ENCODE peak calls at places on chromosomes 6 and 20, in eight cellular contexts. Y is PC-9, F is pancreas, K is RWPE1, D is H1, O is RWPE2, L is IMR-90, V is colonic mucosa. X is an unnamed sample.

GRCh38 chr20:22770240-22770800 is 185.9 kb upstream of the FOXA2 start:
- DNase-seq in Y (no peak), F (no peak), K (no peak), D (no peak), O (no peak), L (no peak), V (no peak), X (no peak)

GRCh38 chr6:161227004-161227950 is 46.6 kb downstream of the AGPAT4 start:
- DNase-seq in Y (no peak), F (no peak), K (no peak), D (no peak), O (no peak), L (peak; percentile 76), V (no peak), X (no peak)

GRCh38 chr6:167714166-167714565 is 112.5 kb upstream of the AFDN start:
- DNase-seq in Y (no peak), F (no peak), K (no peak), D (no peak), O (no peak), L (no peak), V (no peak), X (no peak)

GRCh38 chr6:157461000-157461915 is 80.3 kb downstream of the ZDHHC14 start:
- DNase-seq in Y (no peak), F (no peak), K (no peak), D (no peak), O (no peak), L (peak; percentile 85), V (no peak), X (no peak)

GRCh38 chr20:17571153-17571527 is 1.3 kb downstream of the DSTN start:
- DNase-seq in Y (no peak), F (no peak), K (no peak), D (no peak), O (no peak), L (no peak), V (no peak), X (no peak)

GRCh38 chr6:169885831-169886230 is 134.4 kb downstream of the ERMARD start:
- DNase-seq in Y (no peak), F (no peak), K (no peak), D (no peak), O (no peak), L (no peak), V (peak; percentile 4), X (no peak)

GRCh38 chr6:100366419-100366818 is 98.3 kb downstream of the SIM1 start:
- DNase-seq in Y (no peak), F (no peak), K (peak; percentile 39), D (no peak), O (no peak), L (peak; percentile 87), V (no peak), X (no peak)

GRCh38 chr6:25013249-25013648 is 77.5 kb upstream of the RIPOR2 start:
- DNase-seq in Y (no peak), F (no peak), K (no peak), D (no peak), O (no peak), L (no peak), V (no peak), X (no peak)

GRCh38 chr20:61655591-61655990 is 403.5 kb downstream of the CDH4 start:
- DNase-seq in Y (no peak), F (no peak), K (no peak), D (no peak), O (no peak), L (no peak), V (no peak), X (no peak)

GRCh38 chr6:166473886-166474596 is 91.3 kb upstream of the MPC1 start:
- DNase-seq in Y (no peak), F (no peak), K (no peak), D (no peak), O (no peak), L (no peak), V (no peak), X (no peak)

GRCh38 chr6:96990462-96990861 is 65.9 kb downstream of the KLHL32 start:
- DNase-seq in Y (no peak), F (no peak), K (no peak), D (no peak), O (no peak), L (no peak), V (no peak), X (no peak)

GRCh38 chr6:96994660-96995059 is 70.1 kb downstream of the KLHL32 start:
- DNase-seq in Y (no peak), F (no peak), K (no peak), D (no peak), O (no peak), L (no peak), V (no peak), X (no peak)

GRCh38 chr6:96990989-96991388 is 66.5 kb downstream of the KLHL32 start:
- DNase-seq in Y (no peak), F (no peak), K (no peak), D (no peak), O (no peak), L (no peak), V (no peak), X (no peak)

GRCh38 chr6:96995903-96996302 is 71.4 kb downstream of the KLHL32 start:
- DNase-seq in Y (no peak), F (no peak), K (no peak), D (no peak), O (no peak), L (no peak), V (no peak), X (no peak)

GRCh38 chr6:96991618-96992355 is 67.3 kb downstream of the KLHL32 start:
- DNase-seq in Y (no peak), F (no peak), K (no peak), D (no peak), O (no peak), L (no peak), V (no peak), X (no peak)
- H3K27ac ChIP-seq in Y (no peak overlapping the region), F (no peak overlapping the region), K (no peak overlapping the region), D (no peak overlapping the region), O (no peak overlapping the region), L (no peak overlapping the region), V (no peak overlapping the region), X (no peak overlapping the region)

GRCh38 chr6:151024597-151024996 is 159.1 kb downstream of the MTHFD1L start:
- DNase-seq in Y (no peak), F (no peak), K (no peak), D (no peak), O (no peak), L (no peak), V (no peak), X (no peak)
- H3K27ac ChIP-seq in Y (no peak overlapping the region), F (peak overlapping the region; percentile 2), K (no peak overlapping the region), D (no peak overlapping the region), O (no peak overlapping the region), L (no peak overlapping the region), V (no peak overlapping the region), X (peak overlapping the region; percentile 69)

GRCh38 chr6:10719386-10720228 is 3.3 kb upstream of the TMEM14C start:
- DNase-seq in Y (peak; percentile 69), F (no peak), K (no peak), D (no peak), O (no peak), L (no peak), V (peak; percentile 78), X (peak; percentile 67)
- H3K27ac ChIP-seq in Y (no peak overlapping the region), F (peak overlapping the region; percentile 67), K (peak overlapping the region; percentile 93), D (no peak overlapping the region), O (peak overlapping the region; percentile 76), L (peak overlapping the region; percentile 82), V (peak overlapping the region; percentile 75), X (peak overlapping the region; percentile 92)

GRCh38 chr20:45792513-45793118 is 862 bp downstream of the DNTTIP1 start:
- DNase-seq in Y (no peak), F (no peak), K (no peak), D (no peak), O (no peak), L (no peak), V (no peak), X (no peak)
- H3K27ac ChIP-seq in Y (peak overlapping the region; percentile 56), F (no peak overlapping the region), K (peak overlapping the region; percentile 75), D (no peak overlapping the region), O (peak overlapping the region; percentile 37), L (peak overlapping the region; percentile 82), V (peak overlapping the region; percentile 91), X (peak overlapping the region; percentile 97)

DNA sequence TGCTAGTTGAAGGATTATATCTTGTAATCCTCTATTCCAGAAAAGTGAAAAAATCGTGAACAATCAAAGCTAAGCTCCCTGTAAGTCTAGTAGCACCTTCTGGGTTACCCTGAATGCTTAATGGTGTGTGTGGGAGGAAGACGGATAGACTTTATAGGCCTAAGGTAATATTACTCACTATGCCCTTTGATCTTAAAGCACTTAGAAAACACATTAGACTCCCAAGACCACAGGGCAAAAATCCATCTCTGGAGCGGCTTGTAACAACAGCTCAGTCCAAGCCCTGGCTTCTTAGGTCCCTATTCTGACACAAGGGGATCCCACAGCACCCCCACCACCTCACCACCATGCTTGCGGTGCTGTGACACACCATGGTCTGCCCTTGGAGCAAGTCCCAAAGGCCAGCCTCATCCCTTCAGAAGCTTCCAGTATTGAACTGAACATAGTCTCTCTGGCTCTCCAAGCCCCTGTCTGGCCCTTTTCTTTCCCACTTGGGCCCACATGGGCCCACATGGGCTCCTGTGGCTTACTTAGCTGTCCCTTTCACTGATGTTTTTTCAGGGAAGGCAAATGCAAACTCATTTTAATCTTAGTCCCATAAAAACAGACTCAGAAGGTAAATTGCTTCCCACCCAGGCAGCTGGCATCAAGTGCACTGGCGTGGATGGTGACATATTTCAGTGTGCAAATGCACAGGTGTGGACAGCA is 28.3 kb downstream of the C6orf132 start:
- DNase-seq in Y (peak; percentile 87), F (no peak), K (peak; percentile 64), D (no peak), O (no peak), L (peak; percentile 45), V (peak; percentile 70), X (no peak)
- H3K27ac ChIP-seq in Y (peak overlapping the region; percentile 55), F (no peak overlapping the region), K (peak overlapping the region; percentile 71), D (no peak overlapping the region), O (peak overlapping the region; percentile 50), L (no peak overlapping the region), V (peak overlapping the region; percentile 86), X (no peak overlapping the region)

GRCh38 chr20:19940945-19941590 is 76.1 kb upstream of the NAA20 start:
- DNase-seq in Y (no peak), F (no peak), K (no peak), D (no peak), O (no peak), L (no peak), V (no peak), X (no peak)
- H3K27ac ChIP-seq in Y (no peak overlapping the region), F (no peak overlapping the region), K (peak overlapping the region; percentile 19), D (no peak overlapping the region), O (no peak overlapping the region), L (no peak overlapping the region), V (no peak overlapping the region), X (peak overlapping the region; percentile 25)

GRCh38 chr6:139706949-139707348 is 332.5 kb upstream of the CITED2 start:
- DNase-seq in Y (no peak), F (no peak), K (no peak), D (no peak), O (no peak), L (no peak), V (no peak), X (no peak)
- H3K27ac ChIP-seq in Y (no peak overlapping the region), F (no peak overlapping the region), K (no peak overlapping the region), D (no peak overlapping the region), O (no peak overlapping the region), L (no peak overlapping the region), V (peak overlapping the region; percentile 33), X (no peak overlapping the region)

DNA sequence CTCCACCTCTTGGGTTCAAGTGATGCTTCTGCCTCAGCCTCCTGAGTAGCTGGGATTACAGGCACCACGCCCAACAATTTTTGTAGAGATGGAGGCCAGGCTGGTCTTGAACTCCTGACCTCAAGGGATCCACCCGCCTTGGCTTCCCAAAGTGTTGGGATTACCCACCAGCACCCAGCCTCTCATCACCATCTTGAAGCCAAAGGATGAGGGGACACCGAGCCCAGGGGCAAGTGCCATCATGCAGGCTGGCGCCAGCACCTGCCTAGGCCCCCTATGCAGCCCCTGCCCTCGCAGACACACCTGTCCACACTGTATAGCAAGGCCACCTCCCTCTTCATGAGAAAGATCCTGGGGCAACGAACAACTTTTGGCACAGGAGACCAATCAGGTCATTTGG is 5.3 kb upstream of the RBM38 start:
- DNase-seq in Y (no peak), F (no peak), K (no peak), D (no peak), O (peak; percentile 77), L (no peak), V (no peak), X (peak; percentile 44)
- H3K27ac ChIP-seq in Y (no peak overlapping the region), F (no peak overlapping the region), K (no peak overlapping the region), D (no peak overlapping the region), O (no peak overlapping the region), L (no peak overlapping the region), V (no peak overlapping the region), X (no peak overlapping the region)

X was measured in heart left ventricle.